ENCODE peak calls at places on chromosomes 4 and X, in six cellular contexts. One of them, this sample, is unnamed. For H3K9me3, the result is how much of the 10 kb centered on the place peaks cover.

GRCh38 chr4:57148177-57148576 is 38.0 kb upstream of the IGFBP7 start:
- DNase-seq in A549: no peak
- DNase-seq in testis: no peak
- DNase-seq in fibroblast of lung: peak
- DNase-seq in colonic mucosa: no peak
- DNase-seq in ascending aorta: no peak
- DNase-seq in this sample: no peak

GRCh38 chrX:101057095-101057714 is 5.3 kb upstream of the TRMT2B start:
- DNase-seq in A549: no peak
- DNase-seq in testis: no peak
- DNase-seq in fibroblast of lung: peak
- DNase-seq in colonic mucosa: no peak
- DNase-seq in ascending aorta: no peak
- DNase-seq in this sample: no peak

GRCh38 chr4:117529401-117529800 is 444.0 kb upstream of the TRAM1L1 start:
- DNase-seq in A549: no peak
- DNase-seq in testis: no peak
- DNase-seq in fibroblast of lung: no peak
- DNase-seq in colonic mucosa: no peak
- DNase-seq in ascending aorta: no peak
- DNase-seq in this sample: no peak

GRCh38 chr4:31107362-31107761 is 387.2 kb downstream of the PCDH7 start:
- DNase-seq in A549: no peak
- DNase-seq in testis: no peak
- DNase-seq in fibroblast of lung: peak
- DNase-seq in colonic mucosa: no peak
- DNase-seq in ascending aorta: no peak
- DNase-seq in this sample: no peak

GRCh38 chr4:95981591-95981990 is 141.7 kb downstream of the PDHA2 start:
- DNase-seq in A549: no peak
- DNase-seq in testis: no peak
- DNase-seq in fibroblast of lung: no peak
- DNase-seq in colonic mucosa: no peak
- DNase-seq in ascending aorta: no peak
- DNase-seq in this sample: no peak

GRCh38 chr4:80216100-80216761 is 18.9 kb downstream of the PRDM8 start:
- DNase-seq in A549: no peak
- DNase-seq in testis: no peak
- DNase-seq in fibroblast of lung: no peak
- DNase-seq in colonic mucosa: no peak
- DNase-seq in ascending aorta: no peak
- DNase-seq in this sample: no peak

GRCh38 chr4:150722908-150723362 is 141.0 kb downstream of the MAB21L2 start:
- DNase-seq in A549: no peak
- DNase-seq in testis: peak
- DNase-seq in fibroblast of lung: no peak
- DNase-seq in colonic mucosa: peak
- DNase-seq in ascending aorta: peak
- DNase-seq in this sample: peak

GRCh38 chrX:5708209-5708608 is 520.5 kb downstream of the NLGN4X start:
- DNase-seq in A549: no peak
- DNase-seq in testis: no peak
- DNase-seq in fibroblast of lung: peak
- DNase-seq in colonic mucosa: no peak
- DNase-seq in ascending aorta: no peak
- DNase-seq in this sample: no peak

GRCh38 chr4:78772526-78773084 is 3.5 kb upstream of the BMP2K start:
- DNase-seq in A549: no peak
- DNase-seq in testis: no peak
- DNase-seq in fibroblast of lung: no peak
- DNase-seq in colonic mucosa: no peak
- DNase-seq in ascending aorta: no peak
- DNase-seq in this sample: no peak

GRCh38 chr4:128653514-128654420 is 155.7 kb upstream of the JADE1 start:
- DNase-seq in A549: no peak
- DNase-seq in testis: peak
- DNase-seq in fibroblast of lung: no peak
- DNase-seq in colonic mucosa: peak
- DNase-seq in ascending aorta: no peak
- DNase-seq in this sample: no peak

GRCh38 chr4:56656346-56656643 is 24.8 kb downstream of the HOPX start:
- DNase-seq in A549: no peak
- DNase-seq in testis: peak
- DNase-seq in fibroblast of lung: no peak
- DNase-seq in colonic mucosa: no peak
- DNase-seq in ascending aorta: no peak
- DNase-seq in this sample: peak

GRCh38 chr4:175215657-175216056 is 297.5 kb downstream of the ADAM29 start:
- DNase-seq in A549: no peak
- DNase-seq in testis: no peak
- DNase-seq in fibroblast of lung: no peak
- DNase-seq in colonic mucosa: no peak
- DNase-seq in ascending aorta: no peak
- DNase-seq in this sample: no peak

GRCh38 chr4:184163813-184164212 is 53.9 kb downstream of the ENPP6 start:
- DNase-seq in A549: peak
- DNase-seq in testis: peak
- DNase-seq in fibroblast of lung: peak
- DNase-seq in colonic mucosa: peak
- DNase-seq in ascending aorta: no peak
- DNase-seq in this sample: peak

GRCh38 chrX:119753639-119754257 is 4.6 kb upstream of the SOWAHD start:
- DNase-seq in A549: no peak
- DNase-seq in testis: no peak
- DNase-seq in fibroblast of lung: no peak
- DNase-seq in colonic mucosa: peak
- DNase-seq in ascending aorta: no peak
- DNase-seq in this sample: no peak

GRCh38 chr4:20408596-20408995 is 156.9 kb downstream of the SLIT2 start:
- DNase-seq in A549: no peak
- DNase-seq in testis: no peak
- DNase-seq in fibroblast of lung: peak
- DNase-seq in colonic mucosa: no peak
- DNase-seq in ascending aorta: no peak
- DNase-seq in this sample: no peak

GRCh38 chr4:169080970-169081369 is 70.9 kb upstream of the CBR4 start:
- DNase-seq in A549: no peak
- DNase-seq in testis: peak
- DNase-seq in fibroblast of lung: peak
- DNase-seq in colonic mucosa: no peak
- DNase-seq in ascending aorta: no peak
- DNase-seq in this sample: peak

GRCh38 chr4:52028970-52029369 is 8.8 kb upstream of the LRRC66 start:
- DNase-seq in A549: no peak
- DNase-seq in testis: no peak
- DNase-seq in fibroblast of lung: peak
- DNase-seq in colonic mucosa: no peak
- DNase-seq in ascending aorta: no peak
- DNase-seq in this sample: no peak

GRCh38 chr4:1345905-1346780 is 865 bp upstream of the UVSSA start:
- DNase-seq in A549: peak
- DNase-seq in testis: peak
- DNase-seq in fibroblast of lung: peak
- DNase-seq in colonic mucosa: peak
- DNase-seq in ascending aorta: no peak
- DNase-seq in this sample: peak

GRCh38 chr4:152255437-152255836 is 280.5 kb downstream of the FBXW7 start:
- DNase-seq in A549: no peak
- DNase-seq in testis: no peak
- DNase-seq in fibroblast of lung: peak
- DNase-seq in colonic mucosa: no peak
- DNase-seq in ascending aorta: no peak
- DNase-seq in this sample: no peak

GRCh38 chr4:83947811-83948210 is 411.9 kb downstream of the GPAT3 start:
- DNase-seq in A549: no peak
- DNase-seq in testis: no peak
- DNase-seq in fibroblast of lung: no peak
- DNase-seq in colonic mucosa: no peak
- DNase-seq in ascending aorta: no peak
- DNase-seq in this sample: no peak

GRCh38 chr4:121951570-121952110 is at the start of gene TRPC3:
- DNase-seq in A549: no peak
- DNase-seq in testis: peak
- DNase-seq in fibroblast of lung: peak
- DNase-seq in colonic mucosa: peak
- DNase-seq in ascending aorta: no peak
- DNase-seq in this sample: no peak

GRCh38 chrX:70452143-70452733 is 7.6 kb downstream of the DLG3 start:
- DNase-seq in A549: peak
- DNase-seq in testis: peak
- DNase-seq in fibroblast of lung: peak
- DNase-seq in colonic mucosa: peak
- DNase-seq in ascending aorta: no peak
- DNase-seq in this sample: peak

GRCh38 chrX:32139463-32139862 is 1067.6 kb upstream of the FTHL17 start:
- DNase-seq in A549: no peak
- DNase-seq in testis: no peak
- DNase-seq in fibroblast of lung: no peak
- DNase-seq in colonic mucosa: no peak
- DNase-seq in ascending aorta: no peak
- DNase-seq in this sample: no peak

DNA sequence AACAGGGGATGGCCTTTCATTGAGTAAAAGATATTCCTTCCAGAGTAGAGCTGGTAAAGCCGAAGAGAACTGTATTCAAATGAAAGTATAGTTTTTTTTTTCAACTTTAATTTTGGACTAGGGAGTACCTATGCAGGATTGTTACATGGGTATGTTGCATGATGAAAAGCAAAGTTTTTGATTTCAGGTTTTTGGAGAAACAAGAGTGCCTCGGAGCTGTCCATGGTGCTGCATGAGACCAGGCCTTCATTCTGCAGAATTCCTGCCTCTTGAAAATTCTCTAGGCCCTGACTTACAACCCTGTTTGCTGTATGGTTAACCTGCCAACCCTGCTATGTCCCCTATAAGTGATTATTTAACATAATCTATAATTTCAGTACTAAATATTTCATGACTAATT is 1065.7 kb upstream of the FTHL17 start:
- DNase-seq in A549: no peak
- DNase-seq in testis: peak
- DNase-seq in fibroblast of lung: no peak
- DNase-seq in colonic mucosa: peak
- DNase-seq in ascending aorta: no peak
- DNase-seq in this sample: no peak
- H3K9me3 ChIP-seq in A549: under half
- H3K9me3 ChIP-seq in testis: under half
- H3K9me3 ChIP-seq in fibroblast of lung: under half
- H3K9me3 ChIP-seq in colonic mucosa: under half
- H3K9me3 ChIP-seq in ascending aorta: under half
- H3K9me3 ChIP-seq in this sample: under half

GRCh38 chr4:140755811-140756291 is 334 bp downstream of the TBC1D9 start:
- DNase-seq in A549: peak
- DNase-seq in testis: peak
- DNase-seq in fibroblast of lung: peak
- DNase-seq in colonic mucosa: no peak
- DNase-seq in ascending aorta: no peak
- DNase-seq in this sample: peak
- H3K27ac ChIP-seq in A549: peak
- H3K27ac ChIP-seq in testis: peak
- H3K27ac ChIP-seq in fibroblast of lung: peak
- H3K27ac ChIP-seq in colonic mucosa: peak
- H3K27ac ChIP-seq in ascending aorta: peak
- H3K27ac ChIP-seq in this sample: peak

DNA sequence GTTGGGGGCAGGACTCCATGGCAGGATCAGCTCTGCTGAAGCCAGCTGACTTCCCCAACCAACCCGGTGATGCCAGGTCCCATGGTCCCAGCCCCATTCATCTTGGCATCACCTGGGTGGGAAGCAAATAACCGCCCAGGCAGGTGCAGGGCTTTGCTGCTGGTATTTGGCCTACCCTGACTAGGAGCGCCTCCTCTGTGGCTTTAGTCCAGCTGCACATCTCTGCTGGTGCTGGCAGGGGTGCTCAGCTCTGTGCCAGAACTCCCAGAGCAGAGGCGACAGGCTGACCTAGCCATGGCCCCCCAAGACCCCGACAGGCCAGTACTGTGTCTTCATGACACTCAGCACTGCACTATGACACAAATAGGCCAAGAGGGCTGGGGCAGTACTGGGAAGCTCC is 64.4 kb downstream of the STARD8 start:
- DNase-seq in A549: no peak
- DNase-seq in testis: no peak
- DNase-seq in fibroblast of lung: no peak
- DNase-seq in colonic mucosa: no peak
- DNase-seq in ascending aorta: no peak
- DNase-seq in this sample: no peak
- H3K9me3 ChIP-seq in A549: under half
- H3K9me3 ChIP-seq in testis: under half
- H3K9me3 ChIP-seq in fibroblast of lung: under half
- H3K9me3 ChIP-seq in colonic mucosa: under half
- H3K9me3 ChIP-seq in ascending aorta: under half
- H3K9me3 ChIP-seq in this sample: under half

DNA sequence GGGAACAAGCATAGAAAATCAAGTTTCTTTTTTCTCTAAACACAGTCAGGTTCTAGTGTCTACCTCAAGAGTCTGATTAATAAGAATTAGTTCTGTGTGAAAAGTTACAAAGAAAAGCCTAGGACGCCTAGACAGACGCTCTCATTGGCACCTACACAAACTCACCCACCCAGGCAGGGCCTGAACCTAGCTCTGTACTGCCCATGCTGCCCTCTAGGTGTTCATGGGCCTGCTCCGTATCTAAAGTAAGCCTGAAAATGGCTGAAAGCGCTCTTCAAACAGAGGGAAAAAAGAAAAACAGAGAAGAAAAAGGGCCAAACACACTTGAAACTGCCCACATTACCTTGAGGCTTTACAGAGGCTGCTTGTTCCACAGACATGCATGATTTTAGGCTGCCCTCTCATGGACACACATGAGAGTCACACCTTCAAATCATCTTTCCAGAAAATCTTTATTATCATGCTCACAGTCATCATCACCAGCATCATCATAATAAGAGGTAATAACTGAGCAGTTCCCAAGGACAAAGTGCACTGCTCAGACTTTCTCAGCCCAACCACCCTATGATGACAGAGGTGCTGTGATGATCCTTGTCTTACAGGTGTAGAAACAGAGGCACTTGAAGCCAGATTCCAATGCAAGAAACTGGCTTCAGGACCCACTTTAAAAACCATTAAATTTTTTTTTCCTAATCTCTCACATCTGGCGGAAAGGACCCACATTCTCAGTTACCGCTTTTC is 49.6 kb downstream of the MAP7D2 start:
- DNase-seq in A549: peak
- DNase-seq in testis: peak
- DNase-seq in fibroblast of lung: peak
- DNase-seq in colonic mucosa: peak
- DNase-seq in ascending aorta: no peak
- DNase-seq in this sample: peak
- H3K27ac ChIP-seq in A549: peak
- H3K27ac ChIP-seq in testis: no peak
- H3K27ac ChIP-seq in fibroblast of lung: peak
- H3K27ac ChIP-seq in colonic mucosa: no peak
- H3K27ac ChIP-seq in ascending aorta: no peak
- H3K27ac ChIP-seq in this sample: no peak

DNA sequence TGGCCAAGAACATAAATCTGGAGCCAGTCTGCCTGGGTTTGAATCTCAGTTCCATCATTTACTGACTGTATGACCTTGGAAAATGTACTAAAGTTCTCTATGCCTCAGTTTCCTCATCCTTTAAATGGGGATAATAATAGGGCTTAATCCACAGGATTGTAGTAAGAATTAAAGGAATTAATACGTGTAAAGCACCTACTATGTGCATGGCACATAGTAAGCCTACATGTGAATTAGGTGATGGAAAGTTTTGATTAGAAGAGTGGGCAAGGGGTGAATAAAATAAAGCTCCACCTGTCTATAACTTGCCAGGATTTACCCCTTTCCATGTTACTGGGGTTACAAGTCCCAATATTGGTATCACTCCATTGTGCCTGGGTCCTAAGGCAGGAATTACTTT is 35.8 kb upstream of the IL13RA2 start:
- DNase-seq in A549: no peak
- DNase-seq in testis: no peak
- DNase-seq in fibroblast of lung: no peak
- DNase-seq in colonic mucosa: no peak
- DNase-seq in ascending aorta: no peak
- DNase-seq in this sample: no peak
- H3K9me3 ChIP-seq in A549: under half
- H3K9me3 ChIP-seq in testis: under half
- H3K9me3 ChIP-seq in fibroblast of lung: under half
- H3K9me3 ChIP-seq in colonic mucosa: under half
- H3K9me3 ChIP-seq in ascending aorta: under half
- H3K9me3 ChIP-seq in this sample: under half

This sample was measured in adrenal gland.